ENCODE peak calls at places on chromosomes 6 and 20, in seven cellular contexts. One of them, this sample, is unnamed. For H3K36me3, the result is how much of the 10 kb centered on the place peaks cover.

GRCh38 chr6:1035419-1035818 is 276.5 kb upstream of the FOXQ1 start:
- DNase-seq in SK-N-MC: no peak
- DNase-seq in HCT116: no peak
- DNase-seq in GM23338: no peak
- DNase-seq in transverse colon: no peak
- DNase-seq in prostate gland: no peak
- DNase-seq in Panc1: no peak
- DNase-seq in this sample: no peak

GRCh38 chr20:408843-409696 is 971 bp downstream of the RBCK1 start:
- DNase-seq in SK-N-MC: no peak
- DNase-seq in HCT116: no peak
- DNase-seq in GM23338: no peak
- DNase-seq in transverse colon: no peak
- DNase-seq in prostate gland: no peak
- DNase-seq in Panc1: no peak
- DNase-seq in this sample: no peak

GRCh38 chr6:24016286-24016685 is 109.7 kb upstream of the NRSN1 start:
- DNase-seq in SK-N-MC: no peak
- DNase-seq in HCT116: no peak
- DNase-seq in GM23338: no peak
- DNase-seq in transverse colon: no peak
- DNase-seq in prostate gland: no peak
- DNase-seq in Panc1: no peak
- DNase-seq in this sample: no peak

GRCh38 chr6:22413681-22414305 is 117.0 kb upstream of the PRL start:
- DNase-seq in SK-N-MC: no peak
- DNase-seq in HCT116: no peak
- DNase-seq in GM23338: peak
- DNase-seq in transverse colon: no peak
- DNase-seq in prostate gland: no peak
- DNase-seq in Panc1: no peak
- DNase-seq in this sample: no peak

GRCh38 chr6:149414009-149414408 is 13.9 kb downstream of the SUMO4 start:
- DNase-seq in SK-N-MC: no peak
- DNase-seq in HCT116: no peak
- DNase-seq in GM23338: no peak
- DNase-seq in transverse colon: no peak
- DNase-seq in prostate gland: no peak
- DNase-seq in Panc1: no peak
- DNase-seq in this sample: no peak

GRCh38 chr20:8860011-8860495 is 208.8 kb upstream of the PLCB4 start:
- DNase-seq in SK-N-MC: no peak
- DNase-seq in HCT116: no peak
- DNase-seq in GM23338: no peak
- DNase-seq in transverse colon: no peak
- DNase-seq in prostate gland: no peak
- DNase-seq in Panc1: no peak
- DNase-seq in this sample: no peak

GRCh38 chr6:31075528-31075927 is 36.8 kb downstream of the C6orf15 start:
- DNase-seq in SK-N-MC: no peak
- DNase-seq in HCT116: no peak
- DNase-seq in GM23338: no peak
- DNase-seq in transverse colon: no peak
- DNase-seq in prostate gland: no peak
- DNase-seq in Panc1: no peak
- DNase-seq in this sample: no peak

GRCh38 chr6:170311696-170312095 is 5.1 kb downstream of the FAM120B start:
- DNase-seq in SK-N-MC: no peak
- DNase-seq in HCT116: no peak
- DNase-seq in GM23338: no peak
- DNase-seq in transverse colon: no peak
- DNase-seq in prostate gland: no peak
- DNase-seq in Panc1: no peak
- DNase-seq in this sample: no peak

GRCh38 chr20:21796059-21796458 is 90.6 kb downstream of the PAX1 start:
- DNase-seq in SK-N-MC: no peak
- DNase-seq in HCT116: no peak
- DNase-seq in GM23338: peak
- DNase-seq in transverse colon: no peak
- DNase-seq in prostate gland: no peak
- DNase-seq in Panc1: no peak
- DNase-seq in this sample: no peak

GRCh38 chr6:39681566-39682250 is 43.5 kb downstream of the KIF6 start:
- DNase-seq in SK-N-MC: no peak
- DNase-seq in HCT116: no peak
- DNase-seq in GM23338: no peak
- DNase-seq in transverse colon: no peak
- DNase-seq in prostate gland: no peak
- DNase-seq in Panc1: no peak
- DNase-seq in this sample: no peak

GRCh38 chr6:44190712-44191111 is 26.0 kb upstream of the MYMX start:
- DNase-seq in SK-N-MC: peak
- DNase-seq in HCT116: no peak
- DNase-seq in GM23338: no peak
- DNase-seq in transverse colon: no peak
- DNase-seq in prostate gland: no peak
- DNase-seq in Panc1: no peak
- DNase-seq in this sample: no peak

GRCh38 chr6:43937236-43938177 is 167.5 kb downstream of the VEGFA start:
- DNase-seq in SK-N-MC: no peak
- DNase-seq in HCT116: no peak
- DNase-seq in GM23338: no peak
- DNase-seq in transverse colon: no peak
- DNase-seq in prostate gland: no peak
- DNase-seq in Panc1: no peak
- DNase-seq in this sample: peak

GRCh38 chr20:358891-359555 is 12.1 kb downstream of the NRSN2 start:
- DNase-seq in SK-N-MC: no peak
- DNase-seq in HCT116: no peak
- DNase-seq in GM23338: no peak
- DNase-seq in transverse colon: no peak
- DNase-seq in prostate gland: no peak
- DNase-seq in Panc1: no peak
- DNase-seq in this sample: no peak

GRCh38 chr6:89952696-89953095 is 58.4 kb downstream of the GJA10 start:
- DNase-seq in SK-N-MC: no peak
- DNase-seq in HCT116: no peak
- DNase-seq in GM23338: no peak
- DNase-seq in transverse colon: peak
- DNase-seq in prostate gland: no peak
- DNase-seq in Panc1: no peak
- DNase-seq in this sample: no peak

GRCh38 chr20:45518282-45518681 is 2.9 kb upstream of the SPINT3 start:
- DNase-seq in SK-N-MC: no peak
- DNase-seq in HCT116: no peak
- DNase-seq in GM23338: no peak
- DNase-seq in transverse colon: no peak
- DNase-seq in prostate gland: peak
- DNase-seq in Panc1: no peak
- DNase-seq in this sample: no peak

GRCh38 chr6:146047356-146047755 is 18.5 kb downstream of the GRM1 start:
- DNase-seq in SK-N-MC: no peak
- DNase-seq in HCT116: no peak
- DNase-seq in GM23338: no peak
- DNase-seq in transverse colon: no peak
- DNase-seq in prostate gland: no peak
- DNase-seq in Panc1: no peak
- DNase-seq in this sample: no peak

GRCh38 chr6:71393471-71393870 is 104.9 kb downstream of the OGFRL1 start:
- DNase-seq in SK-N-MC: no peak
- DNase-seq in HCT116: no peak
- DNase-seq in GM23338: no peak
- DNase-seq in transverse colon: no peak
- DNase-seq in prostate gland: no peak
- DNase-seq in Panc1: no peak
- DNase-seq in this sample: no peak
- H3K27ac ChIP-seq in SK-N-MC: peak
- H3K27ac ChIP-seq in HCT116: no peak
- H3K27ac ChIP-seq in GM23338: no peak
- H3K27ac ChIP-seq in transverse colon: peak
- H3K27ac ChIP-seq in prostate gland: peak
- H3K27ac ChIP-seq in Panc1: peak
- H3K27ac ChIP-seq in this sample: peak

GRCh38 chr20:38423541-38423940 is 11.6 kb downstream of the SNHG17 start:
- DNase-seq in SK-N-MC: no peak
- DNase-seq in HCT116: no peak
- DNase-seq in GM23338: no peak
- DNase-seq in transverse colon: no peak
- DNase-seq in prostate gland: no peak
- DNase-seq in Panc1: no peak
- DNase-seq in this sample: no peak

GRCh38 chr20:38424404-38424803 is 10.7 kb downstream of the SNHG17 start:
- DNase-seq in SK-N-MC: no peak
- DNase-seq in HCT116: no peak
- DNase-seq in GM23338: no peak
- DNase-seq in transverse colon: no peak
- DNase-seq in prostate gland: no peak
- DNase-seq in Panc1: no peak
- DNase-seq in this sample: no peak

GRCh38 chr20:38418509-38419204 is 16.5 kb downstream of the SNHG17 start:
- DNase-seq in SK-N-MC: no peak
- DNase-seq in HCT116: no peak
- DNase-seq in GM23338: no peak
- DNase-seq in transverse colon: no peak
- DNase-seq in prostate gland: no peak
- DNase-seq in Panc1: no peak
- DNase-seq in this sample: no peak

GRCh38 chr20:38421915-38422314 is 13.2 kb downstream of the SNHG17 start:
- DNase-seq in SK-N-MC: no peak
- DNase-seq in HCT116: no peak
- DNase-seq in GM23338: no peak
- DNase-seq in transverse colon: no peak
- DNase-seq in prostate gland: no peak
- DNase-seq in Panc1: no peak
- DNase-seq in this sample: no peak

DNA sequence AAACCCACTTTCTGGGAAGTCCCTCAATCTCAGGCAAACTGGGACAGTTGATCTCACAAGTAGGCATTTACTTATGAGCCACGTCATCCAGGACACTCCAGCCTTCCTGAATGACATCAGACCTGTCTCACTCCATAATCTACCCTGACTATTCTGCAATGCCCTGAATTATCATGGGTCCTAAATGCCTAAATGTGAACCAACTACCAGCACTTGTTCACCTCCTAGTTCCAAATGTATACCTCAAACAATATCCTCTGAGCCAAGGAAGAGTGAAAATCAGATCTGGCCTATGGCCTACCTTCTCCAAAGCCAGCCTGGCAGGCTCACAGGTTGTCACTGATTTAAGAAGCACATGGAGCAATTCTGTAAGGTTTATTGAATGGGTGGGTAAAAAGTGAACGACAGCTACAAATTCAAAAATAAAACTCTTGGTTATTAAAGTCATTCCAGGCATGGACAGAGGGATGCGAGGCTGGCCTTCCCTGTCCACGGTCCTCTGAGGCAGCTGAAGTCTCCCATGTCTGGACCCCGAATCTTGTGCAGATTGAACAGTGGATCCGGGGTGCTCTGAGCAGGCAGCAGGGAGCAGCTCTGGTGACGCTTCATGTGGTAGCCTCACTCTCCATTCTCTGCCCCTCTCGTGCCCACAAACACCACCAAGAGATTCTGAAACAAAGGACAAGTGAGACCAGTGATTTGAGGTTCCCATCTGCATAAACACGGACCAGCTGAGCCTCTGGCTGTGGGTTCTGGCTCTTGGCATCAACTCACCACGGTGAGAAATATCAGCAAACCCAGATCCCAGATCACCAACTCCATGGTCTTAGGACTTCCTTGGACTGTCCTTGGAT is 14.7 kb downstream of the SNHG17 start:
- DNase-seq in SK-N-MC: no peak
- DNase-seq in HCT116: no peak
- DNase-seq in GM23338: no peak
- DNase-seq in transverse colon: no peak
- DNase-seq in prostate gland: no peak
- DNase-seq in Panc1: no peak
- DNase-seq in this sample: no peak
- TF ChIP-seq POLR2AphosphoS5 in SK-N-MC: no peak
- TF ChIP-seq POLR2AphosphoS5 in HCT116: no peak
- TF ChIP-seq POLR2AphosphoS5 in GM23338: no peak
- TF ChIP-seq POLR2AphosphoS5 in transverse colon: no peak
- TF ChIP-seq POLR2AphosphoS5 in prostate gland: no peak
- TF ChIP-seq POLR2AphosphoS5 in Panc1: no peak
- TF ChIP-seq POLR2AphosphoS5 in this sample: no peak

GRCh38 chr6:153047386-153047785 is 44.9 kb upstream of the MTRF1L start:
- DNase-seq in SK-N-MC: no peak
- DNase-seq in HCT116: no peak
- DNase-seq in GM23338: no peak
- DNase-seq in transverse colon: no peak
- DNase-seq in prostate gland: no peak
- DNase-seq in Panc1: no peak
- DNase-seq in this sample: no peak
- H3K36me3 ChIP-seq in SK-N-MC: under half
- H3K36me3 ChIP-seq in HCT116: under half
- H3K36me3 ChIP-seq in GM23338: under half
- H3K36me3 ChIP-seq in transverse colon: under half
- H3K36me3 ChIP-seq in prostate gland: under half
- H3K36me3 ChIP-seq in Panc1: under half
- H3K36me3 ChIP-seq in this sample: under half

GRCh38 chr6:157328108-157328692 is 4.9 kb upstream of the TMEM242 start:
- DNase-seq in SK-N-MC: peak
- DNase-seq in HCT116: no peak
- DNase-seq in GM23338: no peak
- DNase-seq in transverse colon: no peak
- DNase-seq in prostate gland: no peak
- DNase-seq in Panc1: peak
- DNase-seq in this sample: no peak

GRCh38 chr6:157330831-157331230 is 7.5 kb upstream of the TMEM242 start:
- DNase-seq in SK-N-MC: no peak
- DNase-seq in HCT116: no peak
- DNase-seq in GM23338: no peak
- DNase-seq in transverse colon: no peak
- DNase-seq in prostate gland: no peak
- DNase-seq in Panc1: no peak
- DNase-seq in this sample: no peak

GRCh38 chr6:157332813-157333212 is 9.5 kb upstream of the TMEM242 start:
- DNase-seq in SK-N-MC: no peak
- DNase-seq in HCT116: no peak
- DNase-seq in GM23338: no peak
- DNase-seq in transverse colon: no peak
- DNase-seq in prostate gland: no peak
- DNase-seq in Panc1: no peak
- DNase-seq in this sample: no peak

GRCh38 chr6:157326979-157327378 is 3.7 kb upstream of the TMEM242 start:
- DNase-seq in SK-N-MC: no peak
- DNase-seq in HCT116: no peak
- DNase-seq in GM23338: no peak
- DNase-seq in transverse colon: no peak
- DNase-seq in prostate gland: no peak
- DNase-seq in Panc1: no peak
- DNase-seq in this sample: no peak

DNA sequence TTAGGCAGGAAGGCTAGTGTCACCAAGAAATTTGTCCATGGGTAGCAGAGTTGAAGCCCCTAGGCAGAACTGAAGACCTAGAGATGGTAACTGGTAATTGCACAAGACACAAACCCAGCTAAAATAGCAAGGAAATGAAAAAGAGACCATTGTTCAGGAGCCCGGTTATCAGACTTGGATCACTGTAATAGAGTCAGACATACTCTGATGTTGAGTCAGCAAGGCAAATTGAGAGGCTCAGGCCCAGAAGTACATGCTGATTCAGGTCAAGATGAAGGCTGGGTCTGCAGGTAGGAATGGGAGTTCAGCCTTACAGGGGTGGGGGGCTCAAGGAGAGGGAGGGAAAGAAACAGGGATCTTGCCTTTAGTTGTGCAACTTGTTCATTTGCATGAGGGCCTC is 6.5 kb upstream of the TMEM242 start:
- DNase-seq in SK-N-MC: no peak
- DNase-seq in HCT116: no peak
- DNase-seq in GM23338: no peak
- DNase-seq in transverse colon: no peak
- DNase-seq in prostate gland: no peak
- DNase-seq in Panc1: no peak
- DNase-seq in this sample: no peak
- H3K27ac ChIP-seq in SK-N-MC: no peak
- H3K27ac ChIP-seq in HCT116: no peak
- H3K27ac ChIP-seq in GM23338: no peak
- H3K27ac ChIP-seq in transverse colon: no peak
- H3K27ac ChIP-seq in prostate gland: no peak
- H3K27ac ChIP-seq in Panc1: no peak
- H3K27ac ChIP-seq in this sample: peak

This sample was measured in suprapubic skin.